ENCODE peak calls at places on chromosome 6, in six cellular contexts. Q is SJSA1; H is glutamatergic neuron; E is activated T-cell treated with anti-CD3 and anti-CD28 coated beads for 24 hours; N is IMR-90; J is activated T-helper 1 cell treated with anti-CD3 and anti-CD28 coated beads, Interleukin-2, amount 50 U/mL, for 16 hours. X is an unnamed sample.

GRCh38 chr6:126812651-126813050 is 305.8 kb upstream of the RSPO3 start:
- DNase-seq in Q (no peak), H (peak), E (no peak), N (no peak), J (no peak), X (no peak)

GRCh38 chr6:24680582-24680981 is 13.7 kb downstream of the ACOT13 start:
- DNase-seq in Q (no peak), H (no peak), E (no peak), N (no peak), J (no peak), X (no peak)

GRCh38 chr6:6696867-6697531 is 108.5 kb downstream of the LY86 start:
- DNase-seq in Q (peak), H (peak), E (no peak), N (peak), J (no peak), X (peak)

GRCh38 chr6:73774311-73774766 is 78.3 kb downstream of the CD109 start:
- DNase-seq in Q (peak), H (no peak), E (no peak), N (peak), J (no peak), X (no peak)

GRCh38 chr6:82914511-82914910 is 151.1 kb downstream of the UBE3D start:
- DNase-seq in Q (no peak), H (no peak), E (no peak), N (no peak), J (no peak), X (no peak)

GRCh38 chr6:163311830-163312229 is 102.7 kb upstream of the QKI start:
- DNase-seq in Q (no peak), H (no peak), E (no peak), N (no peak), J (no peak), X (no peak)

GRCh38 chr6:151325075-151326050 is 66.0 kb downstream of the ZBTB2 start:
- DNase-seq in Q (peak), H (peak), E (no peak), N (peak), J (no peak), X (peak)

GRCh38 chr6:26550250-26550993 is 12.3 kb downstream of the HMGN4 start:
- DNase-seq in Q (peak), H (peak), E (peak), N (peak), J (no peak), X (peak)

GRCh38 chr6:122818866-122819265 is 29.8 kb downstream of the SMPDL3A start:
- DNase-seq in Q (no peak), H (no peak), E (no peak), N (no peak), J (no peak), X (peak)

GRCh38 chr6:135692426-135692825 is 159.1 kb upstream of the PDE7B start:
- DNase-seq in Q (no peak), H (no peak), E (no peak), N (no peak), J (no peak), X (no peak)

GRCh38 chr6:170135461-170135820 is 155.4 kb downstream of the DLL1 start:
- DNase-seq in Q (no peak), H (no peak), E (no peak), N (no peak), J (no peak), X (no peak)

GRCh38 chr6:25103603-25104002 is 167.8 kb upstream of the RIPOR2 start:
- DNase-seq in Q (no peak), H (no peak), E (no peak), N (no peak), J (no peak), X (no peak)

GRCh38 chr6:42316981-42317380 is 99.3 kb upstream of the MRPS10 start:
- DNase-seq in Q (no peak), H (no peak), E (no peak), N (no peak), J (no peak), X (no peak)

GRCh38 chr6:145731432-145731831 is 3.9 kb downstream of the EPM2A start:
- DNase-seq in Q (no peak), H (no peak), E (peak), N (no peak), J (no peak), X (no peak)

GRCh38 chr6:11585426-11586016 is 48.0 kb downstream of the TMEM170B start:
- DNase-seq in Q (no peak), H (no peak), E (no peak), N (peak), J (no peak), X (peak)

GRCh38 chr6:45742591-45742990 is 273.1 kb downstream of the CLIC5 start:
- DNase-seq in Q (no peak), H (no peak), E (no peak), N (no peak), J (no peak), X (no peak)

GRCh38 chr6:124829822-124830221 is 132.4 kb upstream of the RNF217 start:
- DNase-seq in Q (no peak), H (no peak), E (no peak), N (no peak), J (no peak), X (no peak)

X was measured in NCI-H1436.